ENCODE peak calls at places on chromosomes 2 and 18, in ten cellular contexts. E is ovary; I is AG04450; C is endothelial cell; T is psoas muscle; S is adrenal gland; D is WTC11; Z is CD8-positive, alpha-beta T cell; X is neural progenitor cell; M is lung. Q is an unnamed sample.

GRCh38 chr2:70083344-70084156 is 3.7 kb upstream of the PCBP1 start:
- DNase-seq in E (no peak), I (no peak), C (no peak), T (no peak), S (no peak), D (no peak), Z (no peak), X (no peak), M (no peak), Q (no peak)

GRCh38 chr2:40043641-40044040 is 264.6 kb upstream of the THUMPD2 start:
- DNase-seq in E (no peak), I (no peak), C (no peak), T (no peak), S (no peak), D (peak; percentile 15), Z (no peak), X (peak; percentile 29), M (no peak), Q (no peak)

GRCh38 chr2:157267476-157267875 is 10.0 kb downstream of the GALNT5 start:
- DNase-seq in E (no peak), I (no peak), C (no peak), T (no peak), S (no peak), D (no peak), Z (no peak), X (no peak), M (no peak), Q (no peak)

GRCh38 chr2:210092791-210093190 is 78.4 kb downstream of the KANSL1L start:
- DNase-seq in E (no peak), I (no peak), C (no peak), T (no peak), S (no peak), D (no peak), Z (no peak), X (no peak), M (no peak), Q (no peak)

GRCh38 chr2:145460151-145460550 is 940.2 kb upstream of the ZEB2 start:
- DNase-seq in E (no peak), I (no peak), C (no peak), T (no peak), S (no peak), D (no peak), Z (no peak), X (no peak), M (no peak), Q (no peak)

GRCh38 chr2:110961024-110961423 is 159.7 kb upstream of the BCL2L11 start:
- DNase-seq in E (no peak), I (no peak), C (no peak), T (no peak), S (no peak), D (no peak), Z (no peak), X (no peak), M (peak; percentile 17), Q (no peak)

GRCh38 chr2:64852771-64853241 is 136.4 kb upstream of the SLC1A4 start:
- DNase-seq in E (no peak), I (no peak), C (no peak), T (no peak), S (peak; percentile 18), D (no peak), Z (no peak), X (no peak), M (no peak), Q (no peak)

GRCh38 chr2:217707116-217707742 is 295.6 kb downstream of the TNS1 start:
- DNase-seq in E (no peak), I (no peak), C (no peak), T (peak; percentile 68), S (no peak), D (no peak), Z (no peak), X (no peak), M (no peak), Q (no peak)

GRCh38 chr2:102294802-102295489 is 16.4 kb upstream of the IL1RL1 start:
- DNase-seq in E (no peak), I (no peak), C (no peak), T (no peak), S (no peak), D (no peak), Z (no peak), X (no peak), M (no peak), Q (no peak)

GRCh38 chr2:128536925-128537620 is 218.4 kb upstream of the HS6ST1 start:
- DNase-seq in E (no peak), I (peak; percentile 97), C (no peak), T (no peak), S (peak; percentile 66), D (peak; percentile 30), Z (no peak), X (peak; percentile 83), M (no peak), Q (no peak)

GRCh38 chr2:177171418-177171865 is 41.2 kb upstream of the HNRNPA3 start:
- DNase-seq in E (no peak), I (no peak), C (no peak), T (no peak), S (peak; percentile 14), D (no peak), Z (no peak), X (no peak), M (no peak), Q (no peak)

GRCh38 chr2:120510751-120511395 is 164.9 kb downstream of the INHBB start:
- DNase-seq in E (no peak), I (no peak), C (no peak), T (peak; percentile 27), S (no peak), D (no peak), Z (no peak), X (no peak), M (no peak), Q (no peak)

GRCh38 chr2:120509213-120509815 is 163.4 kb downstream of the INHBB start:
- DNase-seq in E (no peak), I (no peak), C (no peak), T (no peak), S (no peak), D (no peak), Z (no peak), X (no peak), M (no peak), Q (no peak)

GRCh38 chr2:120509991-120510735 is 164.2 kb downstream of the INHBB start:
- DNase-seq in E (no peak), I (no peak), C (no peak), T (no peak), S (no peak), D (no peak), Z (no peak), X (no peak), M (no peak), Q (no peak)

GRCh38 chr2:120511546-120512320 is 165.8 kb downstream of the INHBB start:
- DNase-seq in E (no peak), I (no peak), C (no peak), T (peak; percentile 41), S (no peak), D (peak; percentile 37), Z (no peak), X (peak; percentile 45), M (no peak), Q (no peak)

GRCh38 chr2:120508581-120509041 is 162.7 kb downstream of the INHBB start:
- DNase-seq in E (no peak), I (no peak), C (no peak), T (no peak), S (peak; percentile 37), D (no peak), Z (no peak), X (no peak), M (no peak), Q (no peak)
- TF ChIP-seq CTCF in E (no peak), I (no peak), C (no peak), T (no peak), S (no peak), D (no peak), Z (no peak), X (no peak), M (no peak), Q (no peak)

DNA sequence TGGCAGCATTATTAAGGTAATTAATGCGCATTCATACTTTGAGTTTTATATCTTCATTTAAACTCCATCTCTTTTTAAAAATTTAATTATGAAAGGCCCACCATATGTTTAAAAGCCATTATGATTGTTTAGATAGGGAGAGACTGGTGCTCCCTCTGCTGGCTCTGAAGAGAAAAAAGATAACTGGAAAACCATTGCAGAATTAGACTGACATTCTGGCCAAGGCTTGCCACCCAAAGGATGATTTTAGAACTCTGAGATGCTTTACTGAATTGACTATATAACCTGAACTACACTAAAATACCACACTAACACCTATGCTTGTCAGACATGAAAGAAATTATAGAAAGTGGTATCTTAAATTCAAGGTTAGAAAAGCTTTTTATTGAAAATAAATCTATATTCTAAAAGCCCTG is 127.6 kb upstream of the SPOPL start:
- DNase-seq in E (no peak), I (peak; percentile 18), C (no peak), T (no peak), S (peak; percentile 27), D (no peak), Z (no peak), X (peak; percentile 44), M (no peak), Q (peak; percentile 13)
- TF ChIP-seq CTCF in E (peak; percentile 63), I (peak; percentile 81), C (peak; percentile 76), T (peak; percentile 59), S (peak; percentile 61), D (peak; percentile 48), Z (no peak), X (peak; percentile 91), M (peak; percentile 9), Q (peak; percentile 71)

DNA sequence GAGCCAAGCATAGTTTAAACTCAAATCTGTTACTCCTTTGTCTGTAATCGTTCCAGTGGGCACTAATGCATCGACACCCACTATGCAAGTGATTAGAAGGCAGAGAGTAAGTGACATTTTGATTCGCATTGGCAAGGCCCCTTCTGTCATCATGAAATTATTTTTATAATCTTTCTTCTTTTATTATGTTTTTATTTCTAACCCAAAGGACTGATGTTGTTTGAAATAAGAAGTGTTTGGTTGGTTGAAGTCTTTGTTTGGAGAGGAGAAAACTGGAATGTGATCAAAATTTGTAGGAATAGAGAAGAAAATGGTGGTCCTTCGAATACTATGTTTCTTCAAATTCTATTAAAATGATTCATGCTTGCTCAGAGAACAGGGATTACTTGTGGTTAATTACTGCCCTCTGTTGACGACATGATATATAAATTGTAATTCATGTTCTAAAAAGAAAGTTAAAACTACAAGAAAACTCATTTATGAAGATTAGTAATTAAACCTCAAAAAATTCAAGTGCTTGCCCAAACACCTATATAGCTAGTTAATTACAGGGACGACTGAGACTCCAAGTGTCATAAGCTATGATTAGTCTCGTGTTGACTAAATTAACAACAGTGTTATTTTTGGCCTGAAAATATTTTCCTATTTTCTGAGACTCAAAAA is 26.4 kb upstream of the TFPI start:
- DNase-seq in E (no peak), I (peak; percentile 55), C (no peak), T (no peak), S (no peak), D (no peak), Z (no peak), X (peak; percentile 61), M (no peak), Q (no peak)
- TF ChIP-seq CTCF in E (peak; percentile 57), I (peak; percentile 43), C (no peak), T (peak; percentile 64), S (peak; percentile 54), D (no peak), Z (no peak), X (peak; percentile 67), M (peak; percentile 43), Q (no peak)

DNA sequence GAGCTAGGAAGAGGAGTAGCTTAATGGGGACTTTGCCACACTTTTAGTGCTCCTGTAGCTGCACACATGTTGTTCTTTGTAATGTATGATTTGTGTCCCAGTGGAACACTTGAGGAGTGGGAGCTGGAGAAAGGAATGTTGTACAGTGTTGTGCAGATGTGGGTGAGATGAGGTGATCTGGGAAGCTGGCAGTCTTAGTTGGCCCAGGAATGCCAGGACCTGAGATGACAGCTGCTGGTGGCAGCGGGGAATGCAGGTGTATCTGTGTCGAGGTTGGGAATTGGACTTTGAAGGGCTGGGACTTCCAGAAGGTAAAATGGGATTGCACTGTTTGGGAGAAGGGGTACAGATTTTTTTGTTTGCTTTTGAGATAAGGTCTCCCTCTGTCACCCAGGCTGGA is 23.6 kb downstream of the NEDD4L start:
- DNase-seq in E (no peak), I (no peak), C (no peak), T (no peak), S (no peak), D (no peak), Z (no peak), X (no peak), M (no peak), Q (no peak)
- TF ChIP-seq CTCF in E (no peak), I (no peak), C (no peak), T (no peak), S (no peak), D (no peak), Z (no peak), X (no peak), M (no peak), Q (no peak)